ENCODE peak calls at places on chromosomes 13 and 19, in five cellular contexts. One of them, this sample, is unnamed.

GRCh38 chr19:38290631-38291147 is 13.4 kb upstream of the C19orf33 start:
- DNase-seq in IMR-90: peak; percentile 98
- DNase-seq in mesenchymal stem cell: peak; percentile 95
- DNase-seq in H1: no peak
- DNase-seq in trophoblast cell: no peak
- DNase-seq in this sample: no peak

GRCh38 chr13:45341799-45342584 is 1.0 kb upstream of the TPT1 start:
- DNase-seq in IMR-90: no peak
- DNase-seq in mesenchymal stem cell: peak; percentile 62
- DNase-seq in H1: no peak
- DNase-seq in trophoblast cell: peak; percentile 49
- DNase-seq in this sample: no peak

GRCh38 chr13:113220141-113220598 is 10.8 kb downstream of the CUL4A start:
- DNase-seq in IMR-90: no peak
- DNase-seq in mesenchymal stem cell: no peak
- DNase-seq in H1: no peak
- DNase-seq in trophoblast cell: no peak
- DNase-seq in this sample: no peak

GRCh38 chr19:13838943-13839192 is 38.1 kb upstream of the NANOS3 start:
- DNase-seq in IMR-90: no peak
- DNase-seq in mesenchymal stem cell: no peak
- DNase-seq in H1: no peak
- DNase-seq in trophoblast cell: no peak
- DNase-seq in this sample: no peak

GRCh38 chr19:34034318-34034846 is 137.9 kb upstream of the LSM14A start:
- DNase-seq in IMR-90: no peak
- DNase-seq in mesenchymal stem cell: no peak
- DNase-seq in H1: no peak
- DNase-seq in trophoblast cell: no peak
- DNase-seq in this sample: no peak

GRCh38 chr13:108220042-108220441 is 1.9 kb downstream of the ABHD13 start:
- DNase-seq in IMR-90: no peak
- DNase-seq in mesenchymal stem cell: no peak
- DNase-seq in H1: no peak
- DNase-seq in trophoblast cell: no peak
- DNase-seq in this sample: no peak

GRCh38 chr13:85665286-85665685 is 133.9 kb downstream of the SLITRK6 start:
- DNase-seq in IMR-90: peak; percentile 82
- DNase-seq in mesenchymal stem cell: peak; percentile 39
- DNase-seq in H1: no peak
- DNase-seq in trophoblast cell: no peak
- DNase-seq in this sample: no peak

GRCh38 chr13:98142427-98143156 is at the start of gene FARP1:
- DNase-seq in IMR-90: peak; percentile 65
- DNase-seq in mesenchymal stem cell: peak; percentile 76
- DNase-seq in H1: peak; percentile 87
- DNase-seq in trophoblast cell: peak; percentile 78
- DNase-seq in this sample: peak; percentile 83

GRCh38 chr13:33815011-33815550 is 2.9 kb upstream of the RFC3 start:
- DNase-seq in IMR-90: no peak
- DNase-seq in mesenchymal stem cell: no peak
- DNase-seq in H1: no peak
- DNase-seq in trophoblast cell: no peak
- DNase-seq in this sample: no peak

GRCh38 chr13:49246850-49247721 is 639 bp upstream of the CDADC1 start:
- DNase-seq in IMR-90: no peak
- DNase-seq in mesenchymal stem cell: no peak
- DNase-seq in H1: no peak
- DNase-seq in trophoblast cell: no peak
- DNase-seq in this sample: no peak

GRCh38 chr19:46289724-46290619 is 6.9 kb upstream of the HIF3A start:
- DNase-seq in IMR-90: no peak
- DNase-seq in mesenchymal stem cell: no peak
- DNase-seq in H1: no peak
- DNase-seq in trophoblast cell: no peak
- DNase-seq in this sample: no peak

GRCh38 chr13:34411177-34411576 is 530.9 kb upstream of the NBEA start:
- DNase-seq in IMR-90: no peak
- DNase-seq in mesenchymal stem cell: no peak
- DNase-seq in H1: no peak
- DNase-seq in trophoblast cell: peak; percentile 28
- DNase-seq in this sample: no peak

GRCh38 chr19:19385900-19386339 is 19.6 kb upstream of the GATAD2A start:
- DNase-seq in IMR-90: no peak
- DNase-seq in mesenchymal stem cell: no peak
- DNase-seq in H1: peak; percentile 74
- DNase-seq in trophoblast cell: peak; percentile 76
- DNase-seq in this sample: no peak

GRCh38 chr19:15506074-15506565 is 2.2 kb upstream of the CYP4F22 start:
- DNase-seq in IMR-90: no peak
- DNase-seq in mesenchymal stem cell: no peak
- DNase-seq in H1: no peak
- DNase-seq in trophoblast cell: no peak
- DNase-seq in this sample: no peak

GRCh38 chr19:23415034-23415433 is 19.8 kb upstream of the ZNF91 start:
- DNase-seq in IMR-90: no peak
- DNase-seq in mesenchymal stem cell: no peak
- DNase-seq in H1: no peak
- DNase-seq in trophoblast cell: no peak
- DNase-seq in this sample: peak; percentile 15

GRCh38 chr13:77386046-77386445 is 59.2 kb upstream of the MYCBP2 start:
- DNase-seq in IMR-90: no peak
- DNase-seq in mesenchymal stem cell: no peak
- DNase-seq in H1: no peak
- DNase-seq in trophoblast cell: no peak
- DNase-seq in this sample: no peak

GRCh38 chr19:3210347-3211017 is 14.0 kb upstream of the CELF5 start:
- DNase-seq in IMR-90: no peak
- DNase-seq in mesenchymal stem cell: peak; percentile 35
- DNase-seq in H1: peak; percentile 96
- DNase-seq in trophoblast cell: peak; percentile 49
- DNase-seq in this sample: no peak

GRCh38 chr13:107531816-107532215 is 683.5 kb downstream of the LIG4 start:
- DNase-seq in IMR-90: no peak
- DNase-seq in mesenchymal stem cell: peak; percentile 16
- DNase-seq in H1: no peak
- DNase-seq in trophoblast cell: no peak
- DNase-seq in this sample: no peak

GRCh38 chr13:100870898-100871297 is 196.3 kb upstream of the TMTC4 start:
- DNase-seq in IMR-90: no peak
- DNase-seq in mesenchymal stem cell: peak; percentile 12
- DNase-seq in H1: no peak
- DNase-seq in trophoblast cell: no peak
- DNase-seq in this sample: no peak

GRCh38 chr19:18543814-18544475 is 572 bp upstream of the FKBP8 start:
- DNase-seq in IMR-90: peak; percentile 40
- DNase-seq in mesenchymal stem cell: peak; percentile 84
- DNase-seq in H1: peak; percentile 74
- DNase-seq in trophoblast cell: peak; percentile 79
- DNase-seq in this sample: peak; percentile 30

GRCh38 chr19:13118424-13119193 is 545 bp downstream of the NACC1 start:
- DNase-seq in IMR-90: peak; percentile 31
- DNase-seq in mesenchymal stem cell: peak; percentile 37
- DNase-seq in H1: peak; percentile 92
- DNase-seq in trophoblast cell: no peak
- DNase-seq in this sample: peak; percentile 71

GRCh38 chr19:10095948-10096614 is 6.4 kb downstream of the ANGPTL6 start:
- DNase-seq in IMR-90: peak; percentile 89
- DNase-seq in mesenchymal stem cell: peak; percentile 81
- DNase-seq in H1: peak; percentile 96
- DNase-seq in trophoblast cell: peak; percentile 92
- DNase-seq in this sample: peak; percentile 83
- H3K14ac ChIP-seq in IMR-90: peak overlapping the region; percentile 86
- H3K14ac ChIP-seq in mesenchymal stem cell: no peak overlapping the region
- H3K14ac ChIP-seq in H1: no peak overlapping the region
- H3K14ac ChIP-seq in trophoblast cell: peak overlapping the region; percentile 74
- H3K14ac ChIP-seq in this sample: peak overlapping the region; percentile 98

DNA sequence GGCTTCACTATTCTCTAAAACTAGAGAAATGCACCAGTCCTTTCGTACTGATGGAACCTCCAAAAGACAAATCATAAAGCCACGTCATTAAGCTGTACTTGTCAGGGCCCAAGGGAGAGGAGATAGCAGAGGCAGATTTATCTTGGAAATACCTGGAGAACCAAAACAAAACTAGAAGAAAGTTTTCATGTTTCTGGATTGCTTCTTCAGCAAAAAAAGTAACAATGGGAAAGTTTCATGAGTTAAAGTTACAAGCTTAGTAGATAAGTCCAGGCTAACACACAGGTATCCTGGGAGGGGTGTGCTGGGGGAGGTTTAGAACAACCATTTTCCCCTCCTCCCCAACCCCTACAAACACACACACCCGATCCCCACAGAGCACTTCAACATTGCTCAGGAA is 21.6 kb downstream of the RANBP3 start:
- DNase-seq in IMR-90: no peak
- DNase-seq in mesenchymal stem cell: no peak
- DNase-seq in H1: no peak
- DNase-seq in trophoblast cell: no peak
- DNase-seq in this sample: no peak
- H3K4me3 ChIP-seq in IMR-90: no peak overlapping the region
- H3K4me3 ChIP-seq in mesenchymal stem cell: no peak overlapping the region
- H3K4me3 ChIP-seq in H1: no peak overlapping the region
- H3K4me3 ChIP-seq in trophoblast cell: no peak overlapping the region
- H3K4me3 ChIP-seq in this sample: no peak overlapping the region

GRCh38 chr13:51815848-51816247 is 11.9 kb upstream of the DHRS12 start:
- DNase-seq in IMR-90: no peak
- DNase-seq in mesenchymal stem cell: no peak
- DNase-seq in H1: no peak
- DNase-seq in trophoblast cell: no peak
- DNase-seq in this sample: no peak
- H3K4me1 ChIP-seq in IMR-90: no peaks in the 10 kb centered on the region
- H3K4me1 ChIP-seq in mesenchymal stem cell: peaks cover 14% of the 10 kb centered on the region
- H3K4me1 ChIP-seq in H1: peaks cover 16% of the 10 kb centered on the region
- H3K4me1 ChIP-seq in trophoblast cell: peaks cover 4% of the 10 kb centered on the region
- H3K4me1 ChIP-seq in this sample: no peaks in the 10 kb centered on the region

GRCh38 chr19:28585796-28586195 is 627.2 kb downstream of the UQCRFS1 start:
- DNase-seq in IMR-90: no peak
- DNase-seq in mesenchymal stem cell: no peak
- DNase-seq in H1: no peak
- DNase-seq in trophoblast cell: no peak
- DNase-seq in this sample: no peak
- H3K14ac ChIP-seq in IMR-90: no peak overlapping the region
- H3K14ac ChIP-seq in mesenchymal stem cell: no peak overlapping the region
- H3K14ac ChIP-seq in H1: no peak overlapping the region
- H3K14ac ChIP-seq in trophoblast cell: peak overlapping the region; percentile 2
- H3K14ac ChIP-seq in this sample: no peak overlapping the region

GRCh38 chr19:39497850-39498261 is 891 bp upstream of the DLL3 start:
- DNase-seq in IMR-90: peak; percentile 19
- DNase-seq in mesenchymal stem cell: peak; percentile 59
- DNase-seq in H1: peak; percentile 85
- DNase-seq in trophoblast cell: no peak
- DNase-seq in this sample: peak; percentile 60
- H3K4me3 ChIP-seq in IMR-90: peak overlapping the region; percentile 24
- H3K4me3 ChIP-seq in mesenchymal stem cell: no peak overlapping the region
- H3K4me3 ChIP-seq in H1: peak overlapping the region; percentile 45
- H3K4me3 ChIP-seq in trophoblast cell: no peak overlapping the region
- H3K4me3 ChIP-seq in this sample: peak overlapping the region; percentile 70

GRCh38 chr13:80680786-80681366 is 339.9 kb upstream of the SPRY2 start:
- DNase-seq in IMR-90: no peak
- DNase-seq in mesenchymal stem cell: no peak
- DNase-seq in H1: no peak
- DNase-seq in trophoblast cell: no peak
- DNase-seq in this sample: no peak
- H3K4me1 ChIP-seq in IMR-90: no peaks in the 10 kb centered on the region
- H3K4me1 ChIP-seq in mesenchymal stem cell: no peaks in the 10 kb centered on the region
- H3K4me1 ChIP-seq in H1: no peaks in the 10 kb centered on the region
- H3K4me1 ChIP-seq in trophoblast cell: no peaks in the 10 kb centered on the region
- H3K4me1 ChIP-seq in this sample: peaks cover 18% of the 10 kb centered on the region

GRCh38 chr19:17026706-17027427 is at the start of gene CPAMD8:
- DNase-seq in IMR-90: no peak
- DNase-seq in mesenchymal stem cell: no peak
- DNase-seq in H1: peak; percentile 75
- DNase-seq in trophoblast cell: no peak
- DNase-seq in this sample: peak; percentile 43
- H3K14ac ChIP-seq in IMR-90: no peak within 1 kb of the TSS
- H3K14ac ChIP-seq in mesenchymal stem cell: no peak within 1 kb of the TSS
- H3K14ac ChIP-seq in H1: no peak within 1 kb of the TSS
- H3K14ac ChIP-seq in trophoblast cell: no peak within 1 kb of the TSS
- H3K14ac ChIP-seq in this sample: peak within 1 kb of the TSS; percentile 95

DNA sequence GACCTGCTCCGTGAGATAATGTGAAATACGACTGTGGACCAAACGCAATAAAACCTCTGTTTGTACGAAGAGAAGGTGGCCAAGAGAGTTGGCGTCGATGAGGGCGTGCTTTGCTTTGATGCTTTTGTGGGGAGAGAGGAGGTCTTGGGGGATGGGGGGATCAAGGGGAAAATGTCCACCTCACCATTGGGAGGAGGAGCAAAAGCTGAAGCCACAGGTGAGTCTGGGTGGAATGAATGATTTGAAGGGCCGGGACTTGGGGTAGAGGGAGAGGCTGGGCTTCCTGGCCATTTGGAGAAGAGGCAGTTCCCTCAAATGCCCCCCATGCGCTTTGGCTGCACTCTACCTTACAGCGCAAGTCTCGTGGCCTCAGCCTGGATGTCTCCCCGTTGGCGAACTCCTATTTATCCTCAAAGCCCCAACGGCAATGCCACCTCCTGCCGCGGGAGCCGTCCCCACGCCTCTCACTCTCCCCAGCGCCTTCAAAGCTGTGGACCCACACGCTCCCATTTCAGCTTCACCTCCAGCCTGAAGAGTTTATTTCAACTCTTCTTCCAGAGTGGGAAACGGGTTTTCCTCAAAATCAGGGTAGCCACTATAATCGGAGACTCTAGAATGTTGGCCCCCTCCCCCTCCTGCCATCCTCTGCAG is 787 bp upstream of the ABCA7 start:
- DNase-seq in IMR-90: peak; percentile 28
- DNase-seq in mesenchymal stem cell: peak; percentile 44
- DNase-seq in H1: peak; percentile 63
- DNase-seq in trophoblast cell: no peak
- DNase-seq in this sample: no peak
- H3K4me3 ChIP-seq in IMR-90: no peak overlapping the region
- H3K4me3 ChIP-seq in mesenchymal stem cell: no peak overlapping the region
- H3K4me3 ChIP-seq in H1: peak overlapping the region; percentile 25
- H3K4me3 ChIP-seq in trophoblast cell: no peak overlapping the region
- H3K4me3 ChIP-seq in this sample: no peak overlapping the region